ENCODE peak calls at places on chromosomes 3 and 15, in six cellular contexts. M, T, F, A, P and Q are unnamed samples.

GRCh38 chr15:28017423-28017924 is 81.6 kb downstream of the OCA2 start:
- DNase-seq in T (no peak), P (no peak), A (no peak), M (no peak), F (no peak), Q (no peak)

GRCh38 chr3:13852638-13853009 is 27.2 kb downstream of the WNT7A start:
- DNase-seq in F (no peak), P (no peak), M (no peak), A (no peak), T (no peak), Q (no peak)

GRCh38 chr3:40152482-40153133 is 156.9 kb upstream of the EIF1B start:
- DNase-seq in P (no peak), M (no peak), A (no peak), F (no peak), T (no peak), Q (no peak)

GRCh38 chr3:20622304-20622703 is 436.3 kb upstream of the SGO1 start:
- DNase-seq in P (no peak), A (no peak), F (no peak), M (no peak), T (no peak), Q (no peak)

GRCh38 chr15:82935382-82935781 is 17.1 kb downstream of the HOMER2 start:
- DNase-seq in M (no peak), A (no peak), F (no peak), T (no peak), P (no peak), Q (no peak)

GRCh38 chr15:68204776-68205557 is at the start of gene CALML4:
- DNase-seq in T (peak; percentile 72), F (peak; percentile 84), P (no peak), M (peak; percentile 62), A (no peak), Q (no peak)

GRCh38 chr3:64595253-64595694 is 92.5 kb downstream of the ADAMTS9 start:
- DNase-seq in T (peak; percentile 71), M (peak; percentile 80), P (no peak), F (peak; percentile 64), A (peak; percentile 19), Q (no peak)

GRCh38 chr3:42288385-42288784 is 22.4 kb upstream of the CCK start:
- DNase-seq in P (no peak), M (no peak), F (no peak), A (no peak), T (no peak), Q (no peak)

GRCh38 chr15:37758412-37758811 is 176.0 kb upstream of the TMCO5A start:
- DNase-seq in A (no peak), P (no peak), M (no peak), T (no peak), F (no peak), Q (no peak)

GRCh38 chr15:101543926-101544490 is 54.5 kb upstream of the PCSK6 start:
- DNase-seq in A (no peak), M (no peak), P (no peak), F (no peak), T (no peak), Q (no peak)

GRCh38 chr3:146501752-146502151 is 32.4 kb upstream of the PLSCR2 start:
- DNase-seq in M (no peak), A (no peak), T (no peak), P (no peak), F (no peak), Q (no peak)

GRCh38 chr15:69087581-69087980 is 72.9 kb upstream of the GLCE start:
- DNase-seq in P (no peak), M (no peak), F (no peak), T (no peak), A (no peak), Q (no peak)

GRCh38 chr3:47664519-47664918 is 85.9 kb upstream of the CSPG5 start:
- DNase-seq in P (no peak), A (peak; percentile 68), F (no peak), T (no peak), M (no peak), Q (no peak)

GRCh38 chr3:183028416-183028815 is 48.1 kb upstream of the DCUN1D1 start:
- DNase-seq in T (no peak), P (no peak), F (no peak), A (no peak), M (no peak), Q (no peak)

GRCh38 chr3:63231556-63231955 is 46.6 kb upstream of the SYNPR start:
- DNase-seq in P (no peak), T (no peak), F (no peak), M (no peak), A (no peak), Q (no peak)

GRCh38 chr3:71710906-71711494 is 14.2 kb downstream of the EIF4E3 start:
- DNase-seq in F (no peak), M (no peak), P (no peak), T (no peak), A (peak; percentile 47), Q (no peak)

GRCh38 chr3:127857270-127857801 is 35.0 kb upstream of the MGLL start:
- DNase-seq in A (peak; percentile 21), M (no peak), T (no peak), P (no peak), F (no peak), Q (no peak)

GRCh38 chr3:116939550-116939949 is 230.0 kb downstream of the TUSC7 start:
- DNase-seq in F (no peak), T (no peak), P (no peak), M (no peak), A (no peak), Q (no peak)

GRCh38 chr15:85397926-85398325 is 17.5 kb downstream of the AKAP13 start:
- DNase-seq in T (no peak), M (no peak), A (no peak), P (no peak), F (no peak), Q (no peak)

GRCh38 chr15:85398822-85399221 is 18.4 kb downstream of the AKAP13 start:
- DNase-seq in T (no peak), A (no peak), F (no peak), P (no peak), M (no peak), Q (no peak)

GRCh38 chr15:85401108-85401765 is 20.8 kb downstream of the AKAP13 start:
- DNase-seq in A (no peak), T (no peak), F (no peak), M (no peak), P (no peak), Q (no peak)

GRCh38 chr15:85397151-85397550 is 16.7 kb downstream of the AKAP13 start:
- DNase-seq in F (no peak), M (no peak), T (no peak), A (no peak), P (no peak), Q (no peak)

GRCh38 chr15:85399627-85400026 is 19.2 kb downstream of the AKAP13 start:
- DNase-seq in P (no peak), M (no peak), A (no peak), F (no peak), T (no peak), Q (no peak)
- H3K4me1 ChIP-seq in P (peaks cover 12% of the 10 kb centered on the region), M (peaks cover 76% of the 10 kb centered on the region), A (peaks cover 50% of the 10 kb centered on the region), F (peaks cover 3% of the 10 kb centered on the region), T (peaks cover 14% of the 10 kb centered on the region), Q (peaks cover 9% of the 10 kb centered on the region)

GRCh38 chr3:126525091-126525852 is 1.3 kb downstream of the CHST13 start:
- DNase-seq in M (no peak), F (peak; percentile 44), P (no peak), A (no peak), T (no peak), Q (no peak)

GRCh38 chr3:126523745-126524428 is at the start of gene CHST13:
- DNase-seq in P (no peak), F (peak; percentile 66), A (peak; percentile 62), T (no peak), M (no peak), Q (no peak)

GRCh38 chr3:126526668-126527005 is 2.7 kb downstream of the CHST13 start:
- DNase-seq in A (no peak), T (no peak), M (no peak), F (peak; percentile 17), P (no peak), Q (no peak)

GRCh38 chr3:126525853-126526667 is 2.1 kb downstream of the CHST13 start:
- DNase-seq in A (no peak), M (no peak), P (no peak), F (peak; percentile 38), T (no peak), Q (no peak)

DNA sequence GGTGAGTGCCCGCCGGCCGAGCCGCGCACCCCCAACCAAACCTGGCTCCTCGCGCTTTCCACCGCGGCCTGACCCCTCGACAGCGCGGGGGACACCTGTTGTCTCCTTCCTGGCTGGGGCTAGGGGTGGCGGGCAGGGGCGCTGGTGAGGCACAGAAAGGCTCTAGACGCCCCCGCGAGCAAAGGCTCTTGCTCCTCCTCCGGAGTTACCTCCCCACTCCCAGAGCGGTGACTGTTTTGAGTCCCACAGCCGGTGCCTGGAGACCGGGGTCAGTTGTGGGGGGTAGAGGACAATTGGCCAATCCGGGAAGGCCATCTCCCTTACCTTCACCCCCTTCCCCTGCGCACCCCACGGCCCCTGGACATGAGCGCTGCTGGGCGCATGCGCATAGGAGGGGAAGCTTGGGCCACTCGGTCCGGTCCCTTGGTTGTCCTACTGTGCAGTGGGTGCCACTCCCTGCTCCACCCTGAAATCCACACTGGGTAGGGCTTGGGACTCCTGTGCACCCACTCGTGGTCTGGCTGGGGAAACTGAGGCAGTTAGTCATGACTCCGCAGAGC is 554 bp downstream of the CHST13 start:
- DNase-seq in P (no peak), A (peak; percentile 48), T (no peak), F (peak; percentile 54), M (no peak), Q (no peak)
- H3K4me3 ChIP-seq in P (peak overlapping the region; percentile 0), A (peak overlapping the region; percentile 55), T (no peak overlapping the region), F (peak overlapping the region; percentile 10), M (peak overlapping the region; percentile 56), Q (no peak overlapping the region)

GRCh38 chr3:58419782-58420512 is 13.7 kb downstream of the PDHB start:
- DNase-seq in F (peak; percentile 74), T (peak; percentile 52), P (no peak), A (no peak), M (peak; percentile 65), Q (no peak)

GRCh38 chr3:58416191-58416590 is 17.4 kb downstream of the PDHB start:
- DNase-seq in M (no peak), F (no peak), T (no peak), A (no peak), P (no peak), Q (no peak)

GRCh38 chr3:58417075-58417474 is 16.6 kb downstream of the PDHB start:
- DNase-seq in F (no peak), A (no peak), T (no peak), P (no peak), M (no peak), Q (no peak)

GRCh38 chr3:58421004-58421403 is 12.6 kb downstream of the PDHB start:
- DNase-seq in A (no peak), M (no peak), T (no peak), F (no peak), P (no peak), Q (no peak)

DNA sequence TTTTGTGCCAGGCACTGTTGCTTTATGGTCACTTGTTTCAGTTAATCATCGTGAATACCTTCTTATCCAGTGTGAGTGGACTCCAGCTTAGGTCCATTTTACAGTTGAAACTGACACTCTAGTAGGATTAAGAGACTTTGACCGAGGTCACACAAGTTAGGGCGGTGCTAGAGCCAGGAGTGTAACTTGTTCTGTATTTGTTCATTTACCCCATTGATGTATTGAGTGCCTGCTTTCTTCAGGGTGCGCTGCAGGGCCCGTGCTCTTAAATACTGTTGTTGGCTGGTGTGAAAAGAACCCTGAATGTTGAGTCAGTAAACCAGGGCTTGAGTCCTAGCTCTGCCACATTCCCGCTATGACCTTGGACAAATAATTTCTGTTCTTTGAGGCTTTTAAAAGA is 15.4 kb downstream of the PDHB start:
- DNase-seq in F (no peak), M (no peak), P (no peak), T (no peak), A (no peak), Q (no peak)
- H3K27ac ChIP-seq in F (no peak overlapping the region), M (no peak overlapping the region), P (no peak overlapping the region), T (no peak overlapping the region), A (no peak overlapping the region), Q (no peak overlapping the region)

GRCh38 chr3:113249601-113250000 is 38.2 kb downstream of the BOC start:
- DNase-seq in M (no peak), A (no peak), T (no peak), P (no peak), F (no peak), Q (no peak)
- H3K4me1 ChIP-seq in M (peaks cover 46% of the 10 kb centered on the region), A (no peaks in the 10 kb centered on the region), T (peaks cover 30% of the 10 kb centered on the region), P (peaks cover 22% of the 10 kb centered on the region), F (peaks cover 2% of the 10 kb centered on the region), Q (no peaks in the 10 kb centered on the region)